ENCODE peak calls at places on chromosome 22, in six cellular contexts. B, O, Y, N, E and F are unnamed samples.
A peak's percentile ranks its signal among the peaks of the same experiment; 100 is the strongest.

GRCh38 chr22:41327124-41327523 is 25.8 kb downstream of the ZC3H7B start:
- DNase-seq in B (no peak), O (no peak), Y (no peak), N (no peak), E (no peak), F (no peak)

GRCh38 chr22:50470491-50470890 is 4.3 kb downstream of the SBF1 start:
- DNase-seq in B (no peak), O (no peak), Y (no peak), N (no peak), E (no peak), F (no peak)

GRCh38 chr22:25095869-25096268 is 103.8 kb upstream of the CRYBB3 start:
- DNase-seq in B (no peak), O (no peak), Y (no peak), N (no peak), E (no peak), F (no peak)

GRCh38 chr22:42772647-42773046 is 52.0 kb upstream of the A4GALT start:
- DNase-seq in B (no peak), O (no peak), Y (no peak), N (no peak), E (no peak), F (no peak)

GRCh38 chr22:25845985-25846745 is 104.2 kb downstream of the MYO18B start:
- DNase-seq in B (no peak), O (peak; percentile 5), Y (peak; percentile 17), N (no peak), E (no peak), F (no peak)

GRCh38 chr22:46953968-46954755 is 191.7 kb downstream of the TBC1D22A start:
- DNase-seq in B (no peak), O (no peak), Y (no peak), N (no peak), E (no peak), F (no peak)

GRCh38 chr22:41217553-41218157 is 12.5 kb downstream of the L3MBTL2 start:
- DNase-seq in B (peak; percentile 83), O (peak; percentile 34), Y (peak; percentile 89), N (peak; percentile 69), E (peak; percentile 81), F (no peak)

GRCh38 chr22:49768961-49769690 is 58.5 kb downstream of the BRD1 start:
- DNase-seq in B (peak; percentile 39), O (no peak), Y (no peak), N (peak; percentile 13), E (no peak), F (no peak)

GRCh38 chr22:45896153-45896951 is 80.6 kb downstream of the WNT7B start:
- DNase-seq in B (peak; percentile 20), O (no peak), Y (no peak), N (peak; percentile 74), E (peak; percentile 48), F (peak; percentile 34)

GRCh38 chr22:37999640-38000272 is 15.4 kb upstream of the SOX10 start:
- DNase-seq in B (no peak), O (no peak), Y (peak; percentile 45), N (peak; percentile 86), E (no peak), F (no peak)

GRCh38 chr22:21779444-21779843 is 43.9 kb upstream of the YPEL1 start:
- DNase-seq in B (no peak), O (no peak), Y (peak; percentile 32), N (no peak), E (no peak), F (no peak)

GRCh38 chr22:33476716-33477115 is 418.5 kb upstream of the SYN3 start:
- DNase-seq in B (no peak), O (no peak), Y (peak; percentile 60), N (no peak), E (no peak), F (no peak)

GRCh38 chr22:23065495-23066122 is 4.7 kb upstream of the GNAZ start:
- DNase-seq in B (no peak), O (no peak), Y (no peak), N (no peak), E (no peak), F (peak; percentile 5)

GRCh38 chr22:46354993-46355305 is 19.4 kb downstream of the TRMU start:
- DNase-seq in B (no peak), O (no peak), Y (no peak), N (no peak), E (no peak), F (no peak)

GRCh38 chr22:44395116-44396005 is 82.6 kb upstream of the SHISAL1 start:
- DNase-seq in B (no peak), O (no peak), Y (no peak), N (peak; percentile 45), E (no peak), F (no peak)

GRCh38 chr22:43510226-43511070 is 98.6 kb downstream of the MPPED1 start:
- DNase-seq in B (no peak), O (no peak), Y (no peak), N (no peak), E (no peak), F (no peak)

GRCh38 chr22:24996420-24996952 is 44.0 kb downstream of the KIAA1671 start:
- DNase-seq in B (peak; percentile 43), O (no peak), Y (peak; percentile 42), N (peak; percentile 91), E (no peak), F (no peak)

GRCh38 chr22:46661221-46661851 is 41.1 kb downstream of the GRAMD4 start:
- DNase-seq in B (peak; percentile 76), O (no peak), Y (peak; percentile 32), N (no peak), E (peak; percentile 39), F (no peak)

GRCh38 chr22:39467390-39467901 is 10.6 kb downstream of the MGAT3 start:
- DNase-seq in B (no peak), O (no peak), Y (no peak), N (no peak), E (no peak), F (no peak)

GRCh38 chr22:46052801-46053562 is 76.0 kb upstream of the WNT7B start:
- DNase-seq in B (peak; percentile 58), O (peak; percentile 40), Y (peak; percentile 77), N (peak; percentile 49), E (no peak), F (peak; percentile 79)

GRCh38 chr22:41838842-41839618 is 6.1 kb downstream of the SREBF2 start:
- DNase-seq in B (no peak), O (no peak), Y (no peak), N (no peak), E (no peak), F (no peak)